ENCODE peak calls at places on chromosomes 7 and 10, in five cellular contexts. B is NT2/D1, I is GM12878, N is H1, A is HepG2. U is an unnamed sample.

GRCh38 chr10:93463723-93464511 is 18.2 kb downstream of the MYOF start:
- DNase-seq in B (no peak), I (no peak), N (no peak), A (no peak), U (no peak)

GRCh38 chr7:152894295-152895170 is 135.0 kb downstream of the ACTR3B start:
- DNase-seq in B (no peak), I (no peak), N (peak), A (peak), U (peak)

GRCh38 chr7:157709531-157710251 is 372.9 kb downstream of the DNAJB6 start:
- DNase-seq in B (no peak), I (no peak), N (no peak), A (no peak), U (no peak)

GRCh38 chr7:150988230-150989226 is 2.3 kb upstream of the NOS3 start:
- DNase-seq in B (no peak), I (no peak), N (peak), A (no peak), U (peak)

GRCh38 chr10:22246680-22247391 is 29.0 kb upstream of the EBLN1 start:
- DNase-seq in B (no peak), I (no peak), N (no peak), A (peak), U (no peak)

GRCh38 chr7:155219947-155220769 is 77.5 kb upstream of the INSIG1 start:
- DNase-seq in B (no peak), I (no peak), N (no peak), A (no peak), U (no peak)

GRCh38 chr7:24821045-24821853 is 64.0 kb upstream of the GSDME start:
- DNase-seq in B (no peak), I (peak), N (no peak), A (peak), U (peak)

GRCh38 chr10:44352316-44353127 is 32.4 kb downstream of the CXCL12 start:
- DNase-seq in B (no peak), I (no peak), N (no peak), A (no peak), U (no peak)

DNA sequence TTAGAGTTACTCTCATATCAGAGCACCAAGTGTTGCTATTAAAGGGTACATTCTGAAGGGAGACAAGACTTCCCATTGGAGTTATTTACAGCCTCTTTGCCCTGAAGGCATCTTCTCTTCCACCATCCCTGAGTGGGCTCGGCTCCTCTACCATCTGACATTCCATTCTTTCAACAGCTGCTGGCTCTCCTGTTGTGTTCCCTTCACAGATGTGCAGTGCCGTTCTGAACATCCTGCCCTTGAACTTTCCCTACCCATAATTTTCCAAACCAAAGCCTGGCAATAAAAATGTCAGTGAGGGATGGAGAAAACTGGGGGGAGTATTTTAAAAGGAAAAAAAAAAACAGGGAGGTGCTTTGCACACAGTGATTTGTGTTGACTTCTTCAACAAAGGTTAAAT is 392.9 kb downstream of the KCNMA1 start:
- DNase-seq in B (no peak), I (no peak), N (no peak), A (no peak), U (no peak)
- TF ChIP-seq SUZ12 in B (no peak), I (no peak), N (no peak), A (no peak), U (no peak)

DNA sequence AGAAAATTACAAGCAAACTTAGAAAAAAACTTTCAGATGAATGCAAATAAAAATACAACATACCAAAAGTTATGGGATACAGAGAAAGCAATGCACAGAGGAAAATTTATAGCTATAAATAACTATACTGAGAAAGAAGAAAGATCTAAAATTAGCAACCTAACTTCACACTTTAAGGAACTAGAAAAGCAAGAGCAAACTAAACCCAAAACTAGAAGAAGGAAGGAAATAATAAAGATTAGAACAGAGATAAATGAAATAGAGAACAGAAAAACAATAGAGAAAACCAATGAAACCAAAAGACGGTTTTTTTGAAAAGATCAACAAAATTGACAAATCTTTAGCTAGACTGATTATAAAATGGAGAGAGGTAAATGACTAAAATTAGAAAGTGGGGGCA is 9.6 kb upstream of the STRA8 start:
- DNase-seq in B (no peak), I (no peak), N (no peak), A (no peak), U (no peak)
- TF ChIP-seq SUZ12 in B (no peak), I (no peak), N (no peak), A (no peak), U (no peak)

GRCh38 chr7:79531116-79531515 is 77.6 kb upstream of the MAGI2 start:
- DNase-seq in B (no peak), I (no peak), N (no peak), A (no peak), U (no peak)
- TF ChIP-seq SUZ12 in B (no peak), I (no peak), N (no peak), A (no peak), U (no peak)

GRCh38 chr10:68471063-68471585 is 649 bp downstream of the DNA2 start:
- DNase-seq in B (no peak), I (no peak), N (no peak), A (no peak), U (no peak)
- TF ChIP-seq SUZ12 in B (no peak), I (no peak), N (no peak), A (no peak), U (no peak)

GRCh38 chr7:23216021-23216420 is 30.6 kb upstream of the GPNMB start:
- DNase-seq in B (no peak), I (no peak), N (no peak), A (no peak), U (no peak)
- TF ChIP-seq SUZ12 in B (no peak), I (no peak), N (no peak), A (no peak), U (no peak)

DNA sequence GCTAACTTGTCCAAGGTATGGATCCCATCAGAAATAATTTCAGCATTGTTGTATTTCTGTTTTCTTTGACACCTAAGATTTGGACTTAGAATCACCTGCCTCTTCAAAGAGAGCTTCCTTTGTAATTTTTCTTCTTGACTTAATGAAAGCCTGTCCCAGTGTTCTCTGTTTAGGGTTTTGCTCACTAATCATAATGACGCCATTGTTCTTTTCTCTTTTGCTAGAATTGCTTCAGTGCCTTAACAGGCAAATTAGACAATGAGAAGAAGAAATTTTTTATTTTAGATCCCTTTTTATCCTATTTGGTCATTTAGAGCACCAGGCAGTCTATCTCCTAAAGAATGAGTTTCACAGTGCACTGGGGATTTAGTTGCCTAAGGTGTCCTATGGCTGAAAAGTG is 128.5 kb downstream of the SND1 start:
- DNase-seq in B (no peak), I (no peak), N (no peak), A (no peak), U (no peak)
- TF ChIP-seq SUZ12 in B (no peak), I (no peak), N (no peak), A (no peak), U (no peak)

GRCh38 chr10:13659887-13660544 is 73.3 kb downstream of the PRPF18 start:
- DNase-seq in B (no peak), I (peak), N (peak), A (no peak), U (peak)

GRCh38 chr10:13658256-13658655 is 71.5 kb downstream of the PRPF18 start:
- DNase-seq in B (no peak), I (no peak), N (no peak), A (no peak), U (no peak)

GRCh38 chr10:13660545-13660920 is 73.8 kb downstream of the PRPF18 start:
- DNase-seq in B (no peak), I (peak), N (no peak), A (no peak), U (no peak)

GRCh38 chr10:13657184-13657680 is 70.5 kb downstream of the PRPF18 start:
- DNase-seq in B (no peak), I (no peak), N (no peak), A (no peak), U (no peak)

GRCh38 chr10:13658864-13659685 is 72.3 kb downstream of the PRPF18 start:
- DNase-seq in B (no peak), I (no peak), N (no peak), A (no peak), U (no peak)
- TF ChIP-seq SUZ12 in B (no peak), I (no peak), N (no peak), A (no peak), U (no peak)